ENCODE peak calls at places on chromosomes 3 and 15, in seven cellular contexts. I is sigmoid colon, Z is A549, G is upper lobe of left lung, O is body of pancreas, B is IMR-90, S is testis. F is an unnamed sample. For H3K9me3, the result is how much of the 10 kb centered on the place peaks cover.

GRCh38 chr3:156818890-156819289 is 7.3 kb upstream of the LEKR1 start:
- DNase-seq in Z (peak), G (no peak), B (peak), I (no peak), S (no peak), O (no peak), F (no peak)

GRCh38 chr3:77254967-77255831 is 215.3 kb downstream of the ROBO2 start:
- DNase-seq in G (peak), B (peak), I (no peak), O (peak), S (peak), Z (peak), F (no peak)

GRCh38 chr15:25775317-25775912 is 87.7 kb downstream of the ATP10A start:
- DNase-seq in G (no peak), O (peak), S (peak), I (no peak), Z (peak), B (peak), F (no peak)

GRCh38 chr3:151377768-151378385 is 6.7 kb downstream of the P2RY12 start:
- DNase-seq in S (no peak), B (no peak), Z (no peak), O (no peak), I (no peak), G (no peak), F (no peak)

GRCh38 chr3:102536479-102536878 is 101.7 kb downstream of the ZPLD1 start:
- DNase-seq in O (peak), Z (peak), I (no peak), G (no peak), B (peak), S (no peak), F (no peak)

GRCh38 chr3:37053337-37053736 is 60.0 kb downstream of the MLH1 start:
- DNase-seq in G (no peak), S (no peak), I (no peak), Z (no peak), O (peak), B (no peak), F (no peak)

GRCh38 chr3:71641669-71642068 is 58.1 kb upstream of the FOXP1 start:
- DNase-seq in S (peak), B (peak), I (no peak), O (no peak), Z (peak), G (no peak), F (no peak)

GRCh38 chr3:54914180-54914579 is 13.7 kb downstream of the LRTM1 start:
- DNase-seq in S (no peak), B (no peak), Z (no peak), I (no peak), O (no peak), G (no peak), F (no peak)

GRCh38 chr3:159804726-159805410 is 183.8 kb upstream of the IL12A start:
- DNase-seq in I (peak), B (peak), Z (peak), G (peak), O (peak), S (peak), F (no peak)

GRCh38 chr3:43405888-43406636 is 119.7 kb downstream of the SNRK start:
- DNase-seq in Z (no peak), S (no peak), I (no peak), B (peak), O (no peak), G (no peak), F (no peak)

GRCh38 chr3:71172951-71173350 is 410.6 kb downstream of the FOXP1 start:
- DNase-seq in O (no peak), Z (no peak), I (no peak), S (no peak), G (no peak), B (peak), F (no peak)

GRCh38 chr3:123741058-123741511 is 143.0 kb downstream of the MYLK start:
- DNase-seq in Z (no peak), B (peak), S (no peak), I (no peak), G (no peak), O (no peak), F (no peak)

GRCh38 chr3:85298032-85298431 is 339.2 kb downstream of the CADM2 start:
- DNase-seq in G (no peak), S (no peak), O (no peak), I (no peak), Z (no peak), B (no peak), F (no peak)

GRCh38 chr3:47408839-47409229 is 28.0 kb downstream of the PTPN23 start:
- DNase-seq in G (no peak), I (no peak), Z (no peak), O (no peak), S (no peak), B (no peak), F (no peak)

GRCh38 chr3:50345586-50345985 is at the start of gene ZMYND10:
- DNase-seq in Z (peak), G (peak), O (peak), B (peak), I (peak), S (peak), F (peak)

GRCh38 chr15:70430029-70430428 is 332.3 kb upstream of the TLE3 start:
- DNase-seq in Z (peak), I (no peak), S (no peak), O (no peak), B (peak), G (no peak), F (no peak)

GRCh38 chr3:70774641-70775040 is 462.2 kb upstream of the MDFIC2 start:
- DNase-seq in S (no peak), I (no peak), O (no peak), G (no peak), B (peak), Z (no peak), F (no peak)

GRCh38 chr3:123071146-123071545 is 4.3 kb downstream of the PDIA5 start:
- DNase-seq in O (no peak), I (no peak), Z (peak), B (peak), S (peak), G (no peak), F (no peak)

GRCh38 chr3:140031170-140031569 is 96.2 kb downstream of the CLSTN2 start:
- DNase-seq in B (no peak), G (no peak), Z (no peak), O (no peak), I (no peak), S (no peak), F (no peak)

GRCh38 chr3:31490502-31490901 is 42.2 kb upstream of the STT3B start:
- DNase-seq in G (no peak), S (no peak), I (no peak), Z (no peak), B (no peak), O (no peak), F (no peak)

GRCh38 chr3:31495971-31496370 is 36.8 kb upstream of the STT3B start:
- DNase-seq in I (no peak), S (no peak), Z (no peak), B (peak), O (no peak), G (no peak), F (no peak)

GRCh38 chr3:31491660-31492059 is 41.1 kb upstream of the STT3B start:
- DNase-seq in I (no peak), B (no peak), Z (no peak), O (no peak), S (no peak), G (no peak), F (no peak)

GRCh38 chr3:31488475-31489017 is 44.2 kb upstream of the STT3B start:
- DNase-seq in Z (no peak), G (no peak), S (no peak), B (no peak), I (no peak), O (no peak), F (no peak)

DNA sequence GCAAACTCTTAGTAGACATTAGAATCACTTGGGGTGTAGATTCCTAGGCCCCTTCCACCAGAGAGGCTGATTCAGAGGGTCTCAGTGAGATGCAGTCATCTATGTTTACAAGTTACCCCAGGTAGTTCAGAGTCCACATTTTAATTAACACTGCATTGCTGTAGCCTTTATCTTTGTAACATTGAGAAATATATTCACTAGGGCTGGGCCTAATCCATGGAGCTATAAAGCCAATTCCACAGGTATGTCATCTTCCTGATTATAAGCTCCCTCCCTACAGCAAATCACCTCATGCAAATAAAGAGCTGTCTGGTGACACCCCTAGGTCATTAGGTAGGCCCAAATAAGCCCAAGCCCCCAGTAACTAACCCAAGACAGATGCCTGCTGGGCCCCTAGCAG is 39.5 kb upstream of the STT3B start:
- DNase-seq in G (no peak), O (no peak), I (no peak), B (no peak), Z (no peak), S (no peak), F (no peak)
- H3K9me3 ChIP-seq in G (under half), O (under half), I (under half), B (under half), Z (under half), S (under half), F (under half)

GRCh38 chr3:128336337-128337156 is 130.1 kb downstream of the DNAJB8 start:
- DNase-seq in G (no peak), S (no peak), Z (no peak), B (no peak), O (no peak), I (peak), F (peak)

GRCh38 chr3:128335621-128336296 is 130.9 kb downstream of the DNAJB8 start:
- DNase-seq in G (no peak), B (no peak), S (no peak), I (peak), Z (no peak), O (peak), F (no peak)

GRCh38 chr3:128338536-128339400 is 127.9 kb downstream of the DNAJB8 start:
- DNase-seq in G (no peak), B (no peak), I (peak), Z (no peak), S (no peak), O (no peak), F (peak)

GRCh38 chr3:128339491-128340012 is 127.1 kb downstream of the DNAJB8 start:
- DNase-seq in G (no peak), S (no peak), Z (no peak), I (peak), B (no peak), O (no peak), F (peak)

GRCh38 chr3:128337305-128337704 is 129.4 kb downstream of the DNAJB8 start:
- DNase-seq in G (no peak), B (no peak), I (peak), Z (no peak), S (no peak), O (peak), F (peak)
- TF ChIP-seq POLR2A in G (no peak), B (no peak), I (no peak), Z (no peak), S (no peak), O (no peak), F (no peak)

GRCh38 chr15:38414351-38414750 is 39.6 kb upstream of the FAM98B start:
- DNase-seq in B (peak), O (peak), Z (peak), G (peak), I (peak), S (peak), F (no peak)
- TF ChIP-seq CTCF in B (peak), O (peak), Z (peak), G (peak), I (peak), S (peak), F (peak)

DNA sequence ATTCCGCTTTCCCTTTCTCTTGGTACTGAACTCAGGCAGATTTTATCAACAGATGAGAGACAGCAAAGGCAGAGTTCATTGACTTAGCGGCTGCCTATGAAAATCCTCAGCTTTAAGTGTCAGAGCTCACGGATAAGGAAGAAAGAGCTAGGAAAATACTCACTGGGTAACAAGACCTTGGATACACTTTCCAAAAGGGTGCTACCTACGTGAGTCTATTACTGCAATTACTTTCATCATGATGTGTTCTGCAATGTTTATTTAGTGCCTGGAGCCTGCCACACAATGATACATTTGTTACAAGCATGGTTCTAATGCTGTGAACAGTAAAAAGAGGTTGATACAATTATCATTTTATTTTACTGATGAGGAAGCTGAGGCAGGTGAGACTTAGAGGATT is 177.5 kb downstream of the GRM7 start:
- DNase-seq in I (no peak), Z (no peak), O (no peak), S (no peak), G (no peak), B (no peak), F (no peak)
- H3K9me3 ChIP-seq in I (under half), Z (under half), O (under half), S (under half), G (under half), B (under half), F (under half)

GRCh38 chr3:14156843-14157561 is 21.4 kb downstream of the XPC start:
- DNase-seq in G (no peak), O (no peak), Z (no peak), I (no peak), S (no peak), B (no peak), F (no peak)
- TF ChIP-seq POLR2A in G (no peak), O (no peak), Z (no peak), I (no peak), S (no peak), B (no peak), F (no peak)

DNA sequence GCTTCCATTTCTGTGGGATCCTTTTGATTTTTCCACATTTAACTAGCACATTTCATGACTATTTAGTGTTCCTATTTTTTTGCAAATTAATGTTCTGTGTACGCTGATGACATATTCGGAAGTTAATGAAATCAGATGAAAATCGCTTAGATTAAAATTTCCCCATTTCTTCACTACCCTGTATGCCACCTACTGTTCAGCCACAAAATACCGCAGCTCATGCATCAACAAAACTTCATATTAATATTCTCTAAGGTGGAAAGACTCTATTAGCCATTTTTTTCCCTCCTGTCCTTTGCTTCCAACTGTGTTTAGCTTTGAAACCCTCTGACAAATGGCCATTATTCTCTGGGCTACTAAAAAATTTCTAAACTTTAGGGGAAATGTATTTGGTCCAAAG is 300.6 kb downstream of the MECOM start:
- DNase-seq in G (no peak), I (no peak), B (no peak), O (no peak), Z (no peak), S (no peak), F (no peak)
- TF ChIP-seq CTCF in G (no peak), I (no peak), B (peak), O (no peak), Z (no peak), S (no peak), F (no peak)

GRCh38 chr15:100266166-100266565 is 75.6 kb downstream of the ADAMTS17 start:
- DNase-seq in S (no peak), G (no peak), B (no peak), O (no peak), Z (no peak), I (no peak), F (no peak)

GRCh38 chr15:100265641-100266035 is 76.1 kb downstream of the ADAMTS17 start:
- DNase-seq in O (no peak), Z (no peak), G (no peak), I (no peak), S (no peak), B (no peak), F (no peak)

GRCh38 chr15:100263031-100263430 is 78.7 kb downstream of the ADAMTS17 start:
- DNase-seq in S (no peak), I (no peak), B (no peak), G (no peak), O (no peak), Z (no peak), F (no peak)

GRCh38 chr15:100264994-100265640 is 76.7 kb downstream of the ADAMTS17 start:
- DNase-seq in O (peak), B (no peak), S (no peak), I (no peak), Z (no peak), G (no peak), F (no peak)

GRCh38 chr15:100263721-100264455 is 77.9 kb downstream of the ADAMTS17 start:
- DNase-seq in B (no peak), Z (no peak), S (no peak), O (no peak), I (no peak), G (no peak), F (no peak)
- H3K9me3 ChIP-seq in B (under half), Z (under half), S (under half), O (under half), I (under half), G (under half), F (under half)

GRCh38 chr15:90031231-90031791 is 30.2 kb downstream of the ZNF710 start:
- DNase-seq in I (peak), S (no peak), B (peak), O (no peak), G (peak), Z (no peak), F (peak)
- TF ChIP-seq POLR2A in I (no peak), S (no peak), B (no peak), O (no peak), G (no peak), Z (no peak), F (no peak)